ENCODE peak calls at places on chromosome X, in six cellular contexts. G, N, D, L, T and A are unnamed samples.

GRCh38 chrX:133838761-133839676 is 146.4 kb downstream of the GPC3 start:
- DNase-seq in T (peak; percentile 33), G (no peak), L (peak; percentile 30), N (no peak), D (no peak), A (peak; percentile 32)

GRCh38 chrX:19954707-19955106 is 36.2 kb downstream of the BCLAF3 start:
- DNase-seq in D (no peak), G (no peak), N (no peak), L (no peak), T (no peak), A (peak; percentile 41)

GRCh38 chrX:11105080-11105479 is 6.1 kb upstream of the HCCS start:
- DNase-seq in T (peak; percentile 13), D (no peak), G (no peak), N (no peak), L (peak; percentile 1), A (peak; percentile 65)

GRCh38 chrX:108399427-108400165 is 38.6 kb downstream of the COL4A6 start:
- DNase-seq in G (no peak), N (no peak), L (peak; percentile 50), T (peak; percentile 44), D (no peak), A (peak; percentile 58)

GRCh38 chrX:8726031-8726652 is 5.8 kb downstream of the ANOS1 start:
- DNase-seq in G (no peak), T (no peak), N (no peak), L (peak; percentile 45), D (no peak), A (no peak)

GRCh38 chrX:23901805-23902204 is 5.9 kb downstream of the APOO start:
- DNase-seq in N (no peak), T (peak; percentile 92), L (peak; percentile 81), G (peak; percentile 27), D (peak; percentile 18), A (peak; percentile 86)

GRCh38 chrX:140766024-140766611 is 56.6 kb downstream of the LINC00632 start:
- DNase-seq in T (peak; percentile 68), G (no peak), L (peak; percentile 54), N (no peak), D (no peak), A (peak; percentile 84)

GRCh38 chrX:46251755-46252154 is 293.5 kb downstream of the ZNF674 start:
- DNase-seq in T (peak; percentile 43), D (no peak), N (no peak), L (no peak), G (no peak), A (peak; percentile 25)

GRCh38 chrX:139882299-139882698 is 50.6 kb downstream of the ATP11C start:
- DNase-seq in L (no peak), G (no peak), D (no peak), T (no peak), N (no peak), A (peak; percentile 53)

GRCh38 chrX:88830113-88830512 is 83.1 kb downstream of the CPXCR1 start:
- DNase-seq in T (no peak), L (no peak), G (no peak), N (no peak), D (no peak), A (no peak)

GRCh38 chrX:135089126-135089525 is 31.2 kb downstream of the ETDB start:
- DNase-seq in G (no peak), D (no peak), L (no peak), T (no peak), N (no peak), A (no peak)

GRCh38 chrX:35150642-35151239 is 208.1 kb downstream of the FAM47B start:
- DNase-seq in T (no peak), L (no peak), D (no peak), N (no peak), G (no peak), A (no peak)

GRCh38 chrX:29376584-29376983 is 789.3 kb downstream of the IL1RAPL1 start:
- DNase-seq in G (no peak), L (no peak), D (no peak), T (no peak), N (no peak), A (no peak)

GRCh38 chrX:302975-303374 is 15.6 kb downstream of the GTPBP6 start:
- DNase-seq in G (no peak), N (peak; percentile 16), L (no peak), D (no peak), T (no peak), A (no peak)

GRCh38 chrX:40172169-40172979 is 74.6 kb upstream of the BCOR start:
- DNase-seq in D (peak; percentile 58), L (peak; percentile 58), G (no peak), N (peak; percentile 80), T (no peak), A (peak; percentile 57)

GRCh38 chrX:2520539-2520938 is 19.8 kb upstream of the DHRSX start:
- DNase-seq in T (no peak), D (no peak), N (no peak), G (no peak), L (no peak), A (no peak)

GRCh38 chrX:68685722-68686683 is 38.5 kb downstream of the STARD8 start:
- DNase-seq in T (peak; percentile 50), D (peak; percentile 3), N (no peak), G (no peak), L (peak; percentile 61), A (peak; percentile 65)

GRCh38 chrX:109914114-109914849 is 88.6 kb upstream of the TMEM164 start:
- DNase-seq in N (no peak), L (no peak), T (no peak), G (no peak), D (no peak), A (no peak)

GRCh38 chrX:150502091-150502490 is 66.3 kb upstream of the MTM1 start:
- DNase-seq in G (no peak), D (no peak), T (no peak), N (no peak), L (no peak), A (no peak)

GRCh38 chrX:82038793-82039192 is 836.9 kb downstream of the SH3BGRL start:
- DNase-seq in N (no peak), G (no peak), D (no peak), T (no peak), L (no peak), A (no peak)

GRCh38 chrX:105533951-105534350 is 288.4 kb upstream of the NRK start:
- DNase-seq in L (no peak), T (no peak), D (no peak), N (no peak), G (no peak), A (peak; percentile 2)

GRCh38 chrX:124433186-124433585 is 86.8 kb downstream of the SH2D1A start:
- DNase-seq in L (no peak), N (no peak), G (no peak), T (no peak), D (no peak), A (no peak)

GRCh38 chrX:54810532-54810931 is 3.0 kb downstream of the MAGED2 start:
- DNase-seq in L (no peak), N (no peak), D (no peak), G (no peak), T (no peak), A (no peak)

GRCh38 chrX:132533409-132533808 is 44.6 kb upstream of the MBNL3 start:
- DNase-seq in L (no peak), G (no peak), N (no peak), T (no peak), D (no peak), A (no peak)

GRCh38 chrX:132532097-132532496 is 43.3 kb upstream of the MBNL3 start:
- DNase-seq in T (no peak), D (no peak), G (no peak), N (no peak), L (no peak), A (no peak)

DNA sequence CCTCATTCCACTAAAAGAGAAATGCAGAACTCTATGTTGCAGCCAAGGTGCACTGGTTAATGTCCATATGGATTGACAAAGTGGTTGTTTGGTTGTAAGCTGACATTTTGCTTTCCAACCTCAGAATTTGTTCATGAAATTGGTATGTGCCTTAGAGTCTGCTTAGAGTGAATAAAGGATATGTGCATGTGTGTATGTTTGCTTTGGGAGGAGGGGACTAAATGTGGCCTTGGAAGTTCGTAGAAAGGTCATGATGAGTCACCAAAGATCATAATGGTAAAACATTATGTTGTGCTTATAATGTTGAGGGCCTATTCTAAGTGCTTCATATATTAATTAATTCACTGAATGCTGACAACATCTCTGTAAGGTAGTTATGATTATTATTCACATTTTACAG is 44.1 kb upstream of the MBNL3 start:
- DNase-seq in T (no peak), D (no peak), N (no peak), G (no peak), L (no peak), A (peak; percentile 1)
- TF ChIP-seq CTCF in T (no peak), D (no peak), N (no peak), G (no peak), L (no peak), A (no peak)

GRCh38 chrX:153554519-153555167 is 37.2 kb downstream of the ATP2B3 start:
- DNase-seq in T (peak; percentile 60), L (peak; percentile 24), N (peak; percentile 70), D (peak; percentile 30), G (peak; percentile 32), A (peak; percentile 51)

GRCh38 chrX:153556767-153557166 is 39.3 kb downstream of the ATP2B3 start:
- DNase-seq in L (no peak), N (no peak), D (no peak), T (no peak), G (no peak), A (no peak)

GRCh38 chrX:153560000-153560399 is 38.9 kb downstream of the CCNQ start:
- DNase-seq in G (no peak), D (no peak), L (no peak), N (no peak), T (no peak), A (no peak)

GRCh38 chrX:153560466-153560865 is 38.5 kb downstream of the CCNQ start:
- DNase-seq in D (no peak), T (no peak), G (no peak), L (no peak), N (no peak), A (no peak)

DNA sequence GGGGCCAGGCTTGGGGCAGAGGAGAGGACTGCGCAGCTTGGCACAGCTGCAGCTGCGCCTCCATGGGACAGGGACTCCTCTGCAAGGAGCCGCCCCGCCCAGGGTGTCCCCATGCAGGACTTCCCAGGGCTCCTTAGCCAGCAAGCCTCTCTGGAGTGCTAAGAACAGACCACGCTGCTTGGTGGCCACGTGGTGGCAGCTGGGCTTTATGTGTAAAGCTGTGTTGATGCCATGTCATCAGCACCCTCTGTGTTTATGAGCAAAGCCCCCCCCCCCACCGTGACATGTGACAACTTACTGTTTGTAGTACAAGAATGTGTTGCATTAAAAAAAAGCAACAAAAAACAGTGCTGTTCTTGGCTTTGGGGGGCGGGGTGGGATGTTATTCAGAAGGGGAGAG is 40.2 kb downstream of the ATP2B3 start:
- DNase-seq in D (no peak), T (no peak), N (no peak), G (no peak), L (no peak), A (no peak)
- TF ChIP-seq CTCF in D (no peak), T (no peak), N (no peak), G (no peak), L (no peak), A (no peak)

DNA sequence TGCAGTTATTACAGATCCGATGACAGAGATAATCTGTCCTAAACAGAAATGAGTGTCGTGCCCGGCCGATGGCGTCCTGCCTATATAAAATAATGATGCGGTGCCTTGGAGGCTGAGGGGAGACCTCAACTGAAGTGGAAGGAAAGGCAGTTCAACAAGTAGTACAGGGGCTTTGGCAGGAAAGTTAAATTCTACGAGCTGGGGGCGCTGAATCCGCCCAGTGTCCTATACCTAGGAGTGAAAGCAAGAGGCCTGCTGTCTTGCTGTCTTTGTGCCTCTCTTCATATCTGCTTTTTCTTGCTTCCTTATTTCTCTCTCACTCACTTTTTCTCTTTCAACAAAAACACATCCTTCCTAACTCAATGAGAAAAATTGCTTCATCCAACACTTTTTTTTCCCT is 82.2 kb upstream of the PRPS2 start:
- DNase-seq in L (no peak), G (no peak), N (no peak), T (no peak), D (no peak), A (no peak)
- TF ChIP-seq CTCF in L (no peak), G (no peak), N (no peak), T (no peak), D (peak; percentile 63), A (no peak)

GRCh38 chrX:12526296-12526695 is 264.9 kb upstream of the PRPS2 start:
- DNase-seq in T (no peak), G (no peak), D (no peak), L (no peak), N (no peak), A (no peak)
- TF ChIP-seq CTCF in T (no peak), G (no peak), D (no peak), L (no peak), N (no peak), A (no peak)